ENCODE peak calls at places on chromosomes 6 and 20, in eight cellular contexts. M is stimulated activated naive CD8-positive, alpha-beta T cell treated with anti-CD3 and anti-CD28 coated beads, Interleukin-15, Interleukin-2, amounts not matched to agents 100 U/mL and 50 U/mL, for 24 hours; E is SW480; K is HuH-7; L is HepG2; T is GM10248; X is stimulated activated CD4-positive, alpha-beta T cell treated with anti-CD3 and anti-CD28 coated beads, Interleukin-15, amount 100 ng/mL, for 24 hours; H is left colon. Q is an unnamed sample.

GRCh38 chr6:82877213-82878195 is 188.1 kb downstream of the UBE3D start:
- DNase-seq in M (no peak), E (peak; percentile 40), K (no peak), L (no peak), T (no peak), X (no peak), H (no peak), Q (no peak)

GRCh38 chr20:10646006-10646405 is 27.8 kb downstream of the JAG1 start:
- DNase-seq in M (no peak), E (no peak), K (no peak), L (no peak), T (no peak), X (no peak), H (no peak), Q (no peak)

GRCh38 chr6:971981-972640 is 279.2 kb upstream of the EXOC2 start:
- DNase-seq in M (no peak), E (peak; percentile 94), K (no peak), L (no peak), T (no peak), X (no peak), H (no peak), Q (no peak)

GRCh38 chr6:157235600-157236039 is 87.7 kb downstream of the TMEM242 start:
- DNase-seq in M (peak; percentile 60), E (no peak), K (peak; percentile 92), L (peak; percentile 45), T (peak; percentile 45), X (peak; percentile 70), H (peak; percentile 56), Q (no peak)

GRCh38 chr6:16535564-16535963 is 225.7 kb downstream of the ATXN1 start:
- DNase-seq in M (no peak), E (no peak), K (no peak), L (no peak), T (no peak), X (no peak), H (no peak), Q (no peak)

GRCh38 chr6:25370175-25371036 is 91.2 kb downstream of the CARMIL1 start:
- DNase-seq in M (peak; percentile 9), E (no peak), K (no peak), L (no peak), T (no peak), X (peak; percentile 46), H (peak; percentile 44), Q (no peak)

GRCh38 chr6:136069119-136069518 is 181.0 kb downstream of the MTFR2 start:
- DNase-seq in M (no peak), E (peak; percentile 0), K (no peak), L (no peak), T (no peak), X (no peak), H (no peak), Q (no peak)

GRCh38 chr6:111805511-111806181 is 67.6 kb downstream of the FYN start:
- DNase-seq in M (peak; percentile 76), E (peak; percentile 68), K (no peak), L (no peak), T (peak; percentile 43), X (peak; percentile 73), H (no peak), Q (no peak)

GRCh38 chr20:47768016-47768953 is 17.0 kb downstream of the SULF2 start:
- DNase-seq in M (no peak), E (no peak), K (no peak), L (no peak), T (no peak), X (no peak), H (peak; percentile 67), Q (no peak)

GRCh38 chr20:2626853-2627541 is 25.4 kb upstream of the NOP56 start:
- DNase-seq in M (no peak), E (peak; percentile 96), K (no peak), L (peak; percentile 80), T (no peak), X (no peak), H (peak; percentile 86), Q (no peak)

GRCh38 chr6:11162262-11162661 is 50.7 kb upstream of the ERVFRD-1 start:
- DNase-seq in M (no peak), E (no peak), K (no peak), L (no peak), T (no peak), X (no peak), H (no peak), Q (no peak)

GRCh38 chr20:57611605-57612311 is 8.5 kb downstream of the ZBP1 start:
- DNase-seq in M (no peak), E (peak; percentile 79), K (no peak), L (no peak), T (peak; percentile 5), X (no peak), H (no peak), Q (no peak)

GRCh38 chr6:41191569-41191968 is 9.4 kb downstream of the TREML2 start:
- DNase-seq in M (peak; percentile 55), E (no peak), K (peak; percentile 39), L (no peak), T (peak; percentile 62), X (peak; percentile 63), H (no peak), Q (no peak)

GRCh38 chr6:14747881-14748520 is 497.9 kb upstream of the JARID2 start:
- DNase-seq in M (peak; percentile 61), E (no peak), K (no peak), L (no peak), T (no peak), X (peak; percentile 65), H (no peak), Q (no peak)

GRCh38 chr6:41167173-41167963 is 4.5 kb upstream of the TREM2 start:
- DNase-seq in M (no peak), E (no peak), K (peak; percentile 28), L (no peak), T (no peak), X (no peak), H (no peak), Q (no peak)

GRCh38 chr6:49698538-49699205 is 14.7 kb downstream of the CRISP2 start:
- DNase-seq in M (no peak), E (no peak), K (no peak), L (no peak), T (no peak), X (no peak), H (no peak), Q (no peak)

GRCh38 chr6:14640631-14641030 is 523.1 kb downstream of the CD83 start:
- DNase-seq in M (no peak), E (no peak), K (no peak), L (no peak), T (no peak), X (no peak), H (no peak), Q (no peak)

GRCh38 chr6:167152858-167153257 is 4.9 kb downstream of the GPR31 start:
- DNase-seq in M (peak; percentile 20), E (no peak), K (no peak), L (no peak), T (peak; percentile 45), X (peak; percentile 15), H (no peak), Q (no peak)

GRCh38 chr6:109382576-109383437 is 540 bp upstream of the CD164 start:
- DNase-seq in M (peak; percentile 90), E (peak; percentile 88), K (peak; percentile 86), L (peak; percentile 88), T (peak; percentile 90), X (peak; percentile 92), H (peak; percentile 94), Q (peak; percentile 92)

GRCh38 chr6:26490576-26490964 is 9.5 kb upstream of the BTN1A1 start:
- DNase-seq in M (no peak), E (no peak), K (no peak), L (no peak), T (no peak), X (no peak), H (no peak), Q (no peak)

GRCh38 chr6:16762265-16762546 is 946 bp upstream of the ATXN1 start:
- DNase-seq in M (no peak), E (no peak), K (no peak), L (no peak), T (peak; percentile 42), X (no peak), H (no peak), Q (peak; percentile 31)

GRCh38 chr6:111995409-111995808 is 58.5 kb upstream of the CCN6 start:
- DNase-seq in M (no peak), E (peak; percentile 46), K (no peak), L (no peak), T (no peak), X (no peak), H (no peak), Q (no peak)

GRCh38 chr6:162177733-162178132 is 549.8 kb downstream of the PRKN start:
- DNase-seq in M (no peak), E (peak; percentile 1), K (no peak), L (no peak), T (no peak), X (no peak), H (no peak), Q (no peak)

GRCh38 chr6:112372213-112372806 is 25.2 kb downstream of the RFPL4B start:
- DNase-seq in M (no peak), E (peak; percentile 17), K (peak; percentile 33), L (no peak), T (no peak), X (no peak), H (no peak), Q (peak; percentile 45)

GRCh38 chr6:163860194-163861081 is 445.9 kb downstream of the QKI start:
- DNase-seq in M (no peak), E (peak; percentile 93), K (no peak), L (no peak), T (no peak), X (no peak), H (no peak), Q (no peak)

GRCh38 chr20:16475225-16475624 is 98.0 kb downstream of the KIF16B start:
- DNase-seq in M (no peak), E (no peak), K (peak; percentile 39), L (peak; percentile 98), T (no peak), X (no peak), H (no peak), Q (peak; percentile 36)

GRCh38 chr6:163620670-163621330 is 206.3 kb downstream of the QKI start:
- DNase-seq in M (no peak), E (no peak), K (no peak), L (no peak), T (no peak), X (no peak), H (no peak), Q (no peak)

GRCh38 chr20:43563429-43563828 is 4.6 kb downstream of the SGK2 start:
- DNase-seq in M (no peak), E (no peak), K (peak; percentile 32), L (peak; percentile 45), T (no peak), X (no peak), H (no peak), Q (no peak)